ENCODE peak calls at places on chromosomes 6 and 20, in six cellular contexts. C is D341Med, H is mesenchymal stem cell, S is M059J, R is brain microvascular endothelial cell, V is GM19239. I is an unnamed sample.

GRCh38 chr6:56840467-56841371 is 114.2 kb upstream of the BEND6 start:
- DNase-seq in C (no peak), H (peak), S (peak), R (peak), V (no peak), I (peak)

GRCh38 chr6:35203152-35203670 is 10.5 kb upstream of the SCUBE3 start:
- DNase-seq in C (no peak), H (no peak), S (no peak), R (no peak), V (no peak), I (no peak)

GRCh38 chr6:5540375-5540774 is 279.1 kb downstream of the FARS2 start:
- DNase-seq in C (no peak), H (no peak), S (no peak), R (no peak), V (no peak), I (no peak)

GRCh38 chr6:31892821-31893220 is 4.7 kb downstream of the EHMT2 start:
- DNase-seq in C (no peak), H (no peak), S (no peak), R (no peak), V (no peak), I (no peak)

GRCh38 chr6:97864366-97864765 is 581.4 kb upstream of the MMS22L start:
- DNase-seq in C (no peak), H (no peak), S (no peak), R (no peak), V (no peak), I (no peak)

GRCh38 chr20:36010745-36011326 is 42.4 kb downstream of the CNBD2 start:
- DNase-seq in C (no peak), H (no peak), S (no peak), R (no peak), V (no peak), I (no peak)

GRCh38 chr20:38755324-38755910 is 7.2 kb downstream of the ACTR5 start:
- DNase-seq in C (no peak), H (no peak), S (no peak), R (no peak), V (no peak), I (no peak)

GRCh38 chr6:157859775-157860504 is 36.9 kb downstream of the SNX9 start:
- DNase-seq in C (no peak), H (peak), S (peak), R (no peak), V (no peak), I (no peak)

GRCh38 chr6:110514818-110515217 is 38.4 kb upstream of the SLC22A16 start:
- DNase-seq in C (no peak), H (no peak), S (peak), R (no peak), V (no peak), I (no peak)

GRCh38 chr6:92201618-92202017 is 1217.7 kb downstream of the EPHA7 start:
- DNase-seq in C (no peak), H (peak), S (no peak), R (peak), V (no peak), I (no peak)

GRCh38 chr6:30641048-30641447 is 5.9 kb upstream of the C6orf136 start:
- DNase-seq in C (no peak), H (no peak), S (no peak), R (no peak), V (no peak), I (no peak)

GRCh38 chr6:141833001-141833655 is 299.6 kb upstream of the GJE1 start:
- DNase-seq in C (no peak), H (no peak), S (no peak), R (no peak), V (no peak), I (no peak)

GRCh38 chr6:143193571-143194094 is 132.9 kb downstream of the AIG1 start:
- DNase-seq in C (no peak), H (no peak), S (no peak), R (no peak), V (no peak), I (no peak)

GRCh38 chr6:159756508-159756907 is 5.3 kb upstream of the ACAT2 start:
- DNase-seq in C (no peak), H (no peak), S (no peak), R (no peak), V (no peak), I (no peak)

GRCh38 chr6:116016846-116017545 is 43.7 kb downstream of the FRK start:
- DNase-seq in C (no peak), H (no peak), S (peak), R (no peak), V (no peak), I (peak)

GRCh38 chr6:112717401-112717800 is 370.3 kb downstream of the RFPL4B start:
- DNase-seq in C (no peak), H (peak), S (no peak), R (no peak), V (no peak), I (no peak)

GRCh38 chr6:90370493-90370959 is 73.9 kb upstream of the BACH2 start:
- DNase-seq in C (no peak), H (no peak), S (no peak), R (no peak), V (no peak), I (no peak)

GRCh38 chr6:81621816-81622395 is 130.6 kb downstream of the TENT5A start:
- DNase-seq in C (no peak), H (no peak), S (no peak), R (no peak), V (no peak), I (no peak)